ENCODE peak calls at places on chromosomes 1 and 21, in eight cellular contexts. One of them, this sample, is unnamed.
A peak's percentile ranks its signal among the peaks of the same experiment; 100 is the strongest.

GRCh38 chr1:8660455-8660854 is 157.0 kb downstream of the RERE start:
- DNase-seq in adipocyte: peak; percentile 83
- DNase-seq in pancreas: no peak
- DNase-seq in OCI-LY7: peak; percentile 29
- DNase-seq in AG10803: peak; percentile 94
- DNase-seq in astrocyte of the spinal cord: peak; percentile 84
- DNase-seq in neural progenitor cell: no peak
- DNase-seq in keratinocyte: peak; percentile 60
- DNase-seq in this sample: no peak

GRCh38 chr21:39633043-39633442 is 20.3 kb downstream of the B3GALT5 start:
- DNase-seq in adipocyte: peak; percentile 58
- DNase-seq in keratinocyte: no peak
- DNase-seq in OCI-LY7: no peak
- DNase-seq in AG10803: peak; percentile 47
- DNase-seq in astrocyte of the spinal cord: peak; percentile 81
- DNase-seq in pancreas: no peak
- DNase-seq in neural progenitor cell: no peak
- DNase-seq in this sample: no peak

GRCh38 chr1:197393105-197393504 is 125.1 kb downstream of the CRB1 start:
- DNase-seq in neural progenitor cell: no peak
- DNase-seq in keratinocyte: no peak
- DNase-seq in pancreas: no peak
- DNase-seq in AG10803: no peak
- DNase-seq in astrocyte of the spinal cord: no peak
- DNase-seq in OCI-LY7: no peak
- DNase-seq in adipocyte: peak; percentile 30
- DNase-seq in this sample: no peak

GRCh38 chr1:116374340-116375164 is 1.5 kb downstream of the ATP1A1 start:
- DNase-seq in OCI-LY7: peak; percentile 46
- DNase-seq in keratinocyte: no peak
- DNase-seq in neural progenitor cell: peak; percentile 60
- DNase-seq in astrocyte of the spinal cord: no peak
- DNase-seq in adipocyte: peak; percentile 40
- DNase-seq in AG10803: no peak
- DNase-seq in pancreas: no peak
- DNase-seq in this sample: peak; percentile 40

GRCh38 chr1:211830330-211831142 is at the start of gene LPGAT1:
- DNase-seq in adipocyte: peak; percentile 93
- DNase-seq in neural progenitor cell: peak; percentile 93
- DNase-seq in OCI-LY7: peak; percentile 81
- DNase-seq in keratinocyte: no peak
- DNase-seq in AG10803: peak; percentile 66
- DNase-seq in astrocyte of the spinal cord: peak; percentile 57
- DNase-seq in pancreas: peak; percentile 78
- DNase-seq in this sample: peak; percentile 83

GRCh38 chr1:25573591-25573930 is 30.2 kb downstream of the LDLRAP1 start:
- DNase-seq in AG10803: no peak
- DNase-seq in OCI-LY7: no peak
- DNase-seq in keratinocyte: no peak
- DNase-seq in astrocyte of the spinal cord: no peak
- DNase-seq in pancreas: no peak
- DNase-seq in neural progenitor cell: no peak
- DNase-seq in adipocyte: no peak
- DNase-seq in this sample: no peak

GRCh38 chr1:90162216-90162615 is 167.3 kb downstream of the ZNF326 start:
- DNase-seq in AG10803: no peak
- DNase-seq in OCI-LY7: no peak
- DNase-seq in adipocyte: no peak
- DNase-seq in neural progenitor cell: no peak
- DNase-seq in keratinocyte: peak; percentile 70
- DNase-seq in pancreas: no peak
- DNase-seq in astrocyte of the spinal cord: no peak
- DNase-seq in this sample: no peak

GRCh38 chr1:169733924-169734323 is at the start of gene SELE:
- DNase-seq in astrocyte of the spinal cord: no peak
- DNase-seq in pancreas: no peak
- DNase-seq in OCI-LY7: no peak
- DNase-seq in neural progenitor cell: no peak
- DNase-seq in adipocyte: no peak
- DNase-seq in AG10803: no peak
- DNase-seq in keratinocyte: no peak
- DNase-seq in this sample: no peak

GRCh38 chr21:42456457-42456856 is 39.6 kb downstream of the RSPH1 start:
- DNase-seq in astrocyte of the spinal cord: peak; percentile 24
- DNase-seq in AG10803: no peak
- DNase-seq in adipocyte: no peak
- DNase-seq in neural progenitor cell: no peak
- DNase-seq in pancreas: no peak
- DNase-seq in OCI-LY7: no peak
- DNase-seq in keratinocyte: no peak
- DNase-seq in this sample: peak; percentile 46

GRCh38 chr21:26961704-26962103 is 5.2 kb downstream of the ADAMTS5 start:
- DNase-seq in astrocyte of the spinal cord: no peak
- DNase-seq in adipocyte: no peak
- DNase-seq in neural progenitor cell: peak; percentile 32
- DNase-seq in AG10803: peak; percentile 38
- DNase-seq in pancreas: no peak
- DNase-seq in OCI-LY7: no peak
- DNase-seq in keratinocyte: no peak
- DNase-seq in this sample: no peak

GRCh38 chr1:3017440-3018050 is 3.7 kb upstream of the ACTRT2 start:
- DNase-seq in AG10803: no peak
- DNase-seq in OCI-LY7: no peak
- DNase-seq in pancreas: peak; percentile 42
- DNase-seq in keratinocyte: no peak
- DNase-seq in astrocyte of the spinal cord: no peak
- DNase-seq in neural progenitor cell: no peak
- DNase-seq in adipocyte: no peak
- DNase-seq in this sample: no peak

GRCh38 chr1:49364676-49365075 is 588.0 kb upstream of the BEND5 start:
- DNase-seq in neural progenitor cell: no peak
- DNase-seq in AG10803: no peak
- DNase-seq in astrocyte of the spinal cord: peak; percentile 29
- DNase-seq in keratinocyte: peak; percentile 1
- DNase-seq in adipocyte: no peak
- DNase-seq in pancreas: no peak
- DNase-seq in OCI-LY7: no peak
- DNase-seq in this sample: no peak

GRCh38 chr1:107689157-107689556 is 275.8 kb downstream of the VAV3 start:
- DNase-seq in pancreas: no peak
- DNase-seq in AG10803: no peak
- DNase-seq in astrocyte of the spinal cord: no peak
- DNase-seq in adipocyte: peak; percentile 82
- DNase-seq in OCI-LY7: no peak
- DNase-seq in keratinocyte: no peak
- DNase-seq in neural progenitor cell: no peak
- DNase-seq in this sample: no peak

GRCh38 chr1:179744401-179745130 is 1.5 kb downstream of the FAM163A start:
- DNase-seq in adipocyte: no peak
- DNase-seq in OCI-LY7: no peak
- DNase-seq in astrocyte of the spinal cord: no peak
- DNase-seq in AG10803: no peak
- DNase-seq in pancreas: no peak
- DNase-seq in keratinocyte: no peak
- DNase-seq in neural progenitor cell: peak; percentile 3
- DNase-seq in this sample: no peak

GRCh38 chr1:110165761-110166231 is 15.5 kb downstream of the SLC6A17 start:
- DNase-seq in keratinocyte: no peak
- DNase-seq in OCI-LY7: no peak
- DNase-seq in neural progenitor cell: no peak
- DNase-seq in AG10803: no peak
- DNase-seq in astrocyte of the spinal cord: no peak
- DNase-seq in pancreas: no peak
- DNase-seq in adipocyte: no peak
- DNase-seq in this sample: no peak

GRCh38 chr21:29193907-29194306 is 63.5 kb downstream of the MAP3K7CL start:
- DNase-seq in neural progenitor cell: no peak
- DNase-seq in pancreas: no peak
- DNase-seq in keratinocyte: no peak
- DNase-seq in AG10803: no peak
- DNase-seq in OCI-LY7: no peak
- DNase-seq in adipocyte: no peak
- DNase-seq in astrocyte of the spinal cord: no peak
- DNase-seq in this sample: no peak

GRCh38 chr1:22930235-22930912 is 42.3 kb downstream of the LACTBL1 start:
- DNase-seq in adipocyte: peak; percentile 73
- DNase-seq in AG10803: peak; percentile 17
- DNase-seq in astrocyte of the spinal cord: peak; percentile 24
- DNase-seq in keratinocyte: no peak
- DNase-seq in neural progenitor cell: peak; percentile 91
- DNase-seq in OCI-LY7: peak; percentile 51
- DNase-seq in pancreas: no peak
- DNase-seq in this sample: peak; percentile 40

GRCh38 chr1:19209990-19210771 is at the start of gene UBR4:
- DNase-seq in keratinocyte: peak; percentile 84
- DNase-seq in AG10803: peak; percentile 90
- DNase-seq in pancreas: peak; percentile 94
- DNase-seq in adipocyte: peak; percentile 98
- DNase-seq in neural progenitor cell: peak; percentile 99
- DNase-seq in OCI-LY7: peak; percentile 97
- DNase-seq in astrocyte of the spinal cord: peak; percentile 94
- DNase-seq in this sample: peak; percentile 98

GRCh38 chr21:42474043-42474831 is 21.8 kb downstream of the RSPH1 start:
- DNase-seq in keratinocyte: peak; percentile 48
- DNase-seq in astrocyte of the spinal cord: no peak
- DNase-seq in neural progenitor cell: no peak
- DNase-seq in OCI-LY7: no peak
- DNase-seq in pancreas: peak; percentile 74
- DNase-seq in AG10803: no peak
- DNase-seq in adipocyte: no peak
- DNase-seq in this sample: peak; percentile 72

GRCh38 chr1:237470712-237471310 is 419.9 kb downstream of the ZP4 start:
- DNase-seq in keratinocyte: no peak
- DNase-seq in pancreas: peak; percentile 84
- DNase-seq in AG10803: no peak
- DNase-seq in astrocyte of the spinal cord: no peak
- DNase-seq in OCI-LY7: no peak
- DNase-seq in neural progenitor cell: peak; percentile 24
- DNase-seq in adipocyte: no peak
- DNase-seq in this sample: no peak

GRCh38 chr1:64986903-64987871 is 20.8 kb upstream of the JAK1 start:
- DNase-seq in neural progenitor cell: no peak
- DNase-seq in astrocyte of the spinal cord: no peak
- DNase-seq in OCI-LY7: peak; percentile 12
- DNase-seq in keratinocyte: no peak
- DNase-seq in AG10803: no peak
- DNase-seq in pancreas: no peak
- DNase-seq in adipocyte: peak; percentile 23
- DNase-seq in this sample: peak; percentile 81

GRCh38 chr1:204431310-204432184 is 19.9 kb upstream of the PPP1R15B start:
- DNase-seq in keratinocyte: peak; percentile 78
- DNase-seq in AG10803: peak; percentile 91
- DNase-seq in neural progenitor cell: peak; percentile 84
- DNase-seq in pancreas: peak; percentile 64
- DNase-seq in adipocyte: peak; percentile 92
- DNase-seq in astrocyte of the spinal cord: peak; percentile 76
- DNase-seq in OCI-LY7: peak; percentile 82
- DNase-seq in this sample: peak; percentile 91

GRCh38 chr21:34367320-34367935 is 3.6 kb downstream of the KCNE2 start:
- DNase-seq in pancreas: no peak
- DNase-seq in neural progenitor cell: peak; percentile 70
- DNase-seq in OCI-LY7: peak; percentile 63
- DNase-seq in astrocyte of the spinal cord: peak; percentile 77
- DNase-seq in adipocyte: peak; percentile 99
- DNase-seq in keratinocyte: peak; percentile 38
- DNase-seq in AG10803: peak; percentile 79
- DNase-seq in this sample: peak; percentile 68

GRCh38 chr1:66927528-66927927 is 2.7 kb downstream of the MIER1 start:
- DNase-seq in OCI-LY7: no peak
- DNase-seq in astrocyte of the spinal cord: no peak
- DNase-seq in adipocyte: no peak
- DNase-seq in keratinocyte: no peak
- DNase-seq in AG10803: no peak
- DNase-seq in neural progenitor cell: no peak
- DNase-seq in pancreas: no peak
- DNase-seq in this sample: no peak

GRCh38 chr1:144551107-144551542 is 41.6 kb upstream of the PPIAL4F start:
- DNase-seq in pancreas: no peak
- DNase-seq in AG10803: no peak
- DNase-seq in neural progenitor cell: no peak
- DNase-seq in astrocyte of the spinal cord: no peak
- DNase-seq in adipocyte: no peak
- DNase-seq in keratinocyte: no peak
- DNase-seq in OCI-LY7: no peak
- DNase-seq in this sample: no peak

GRCh38 chr1:144551543-144552424 is 40.9 kb upstream of the PPIAL4F start:
- DNase-seq in keratinocyte: peak; percentile 84
- DNase-seq in astrocyte of the spinal cord: peak; percentile 88
- DNase-seq in neural progenitor cell: peak; percentile 91
- DNase-seq in OCI-LY7: peak; percentile 88
- DNase-seq in AG10803: peak; percentile 83
- DNase-seq in adipocyte: peak; percentile 95
- DNase-seq in pancreas: peak; percentile 56
- DNase-seq in this sample: peak; percentile 97
- H3K4me3 ChIP-seq in keratinocyte: peak overlapping the region; percentile 31
- H3K4me3 ChIP-seq in astrocyte of the spinal cord: peak overlapping the region; percentile 35
- H3K4me3 ChIP-seq in neural progenitor cell: peak overlapping the region; percentile 47
- H3K4me3 ChIP-seq in OCI-LY7: peak overlapping the region; percentile 64
- H3K4me3 ChIP-seq in AG10803: peak overlapping the region; percentile 64
- H3K4me3 ChIP-seq in adipocyte: peak overlapping the region; percentile 78
- H3K4me3 ChIP-seq in pancreas: no peak overlapping the region
- H3K4me3 ChIP-seq in this sample: peak overlapping the region; percentile 57

GRCh38 chr1:226332947-226333346 is 24.0 kb upstream of the LIN9 start:
- DNase-seq in keratinocyte: no peak
- DNase-seq in AG10803: no peak
- DNase-seq in adipocyte: peak; percentile 32
- DNase-seq in OCI-LY7: peak; percentile 40
- DNase-seq in astrocyte of the spinal cord: no peak
- DNase-seq in pancreas: no peak
- DNase-seq in neural progenitor cell: no peak
- DNase-seq in this sample: no peak
- H3K4me3 ChIP-seq in keratinocyte: no peak overlapping the region
- H3K4me3 ChIP-seq in AG10803: no peak overlapping the region
- H3K4me3 ChIP-seq in adipocyte: peak overlapping the region; percentile 35
- H3K4me3 ChIP-seq in OCI-LY7: peak overlapping the region; percentile 55
- H3K4me3 ChIP-seq in astrocyte of the spinal cord: no peak overlapping the region
- H3K4me3 ChIP-seq in pancreas: no peak overlapping the region
- H3K4me3 ChIP-seq in neural progenitor cell: no peak overlapping the region
- H3K4me3 ChIP-seq in this sample: peak overlapping the region; percentile 34

DNA sequence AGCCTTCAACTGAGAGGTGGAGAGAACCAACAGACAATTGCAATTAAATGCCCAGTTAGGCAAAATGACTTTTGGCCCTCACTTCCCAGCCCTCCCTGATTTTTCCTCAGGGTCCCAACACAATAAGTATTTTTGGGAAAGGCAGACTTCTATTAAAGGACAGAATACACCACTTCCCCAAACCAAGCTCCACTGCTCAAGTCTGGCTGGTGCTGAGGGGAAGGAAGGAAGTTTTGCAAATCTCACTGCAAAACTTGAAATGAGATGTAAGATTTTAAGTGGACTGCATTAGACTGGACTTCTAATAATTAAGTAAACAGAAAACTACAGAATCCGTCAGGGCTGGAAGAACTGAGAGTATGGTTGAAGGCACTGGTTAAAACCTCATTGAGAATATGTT is 32.2 kb upstream of the CD1D start:
- DNase-seq in AG10803: no peak
- DNase-seq in OCI-LY7: no peak
- DNase-seq in astrocyte of the spinal cord: no peak
- DNase-seq in keratinocyte: no peak
- DNase-seq in pancreas: no peak
- DNase-seq in neural progenitor cell: no peak
- DNase-seq in adipocyte: no peak
- DNase-seq in this sample: no peak
- H3K4me3 ChIP-seq in AG10803: no peak overlapping the region
- H3K4me3 ChIP-seq in OCI-LY7: no peak overlapping the region
- H3K4me3 ChIP-seq in astrocyte of the spinal cord: no peak overlapping the region
- H3K4me3 ChIP-seq in keratinocyte: no peak overlapping the region
- H3K4me3 ChIP-seq in pancreas: no peak overlapping the region
- H3K4me3 ChIP-seq in neural progenitor cell: no peak overlapping the region
- H3K4me3 ChIP-seq in adipocyte: no peak overlapping the region
- H3K4me3 ChIP-seq in this sample: no peak overlapping the region

GRCh38 chr1:173295995-173296394 is 88.9 kb upstream of the TNFSF4 start:
- DNase-seq in neural progenitor cell: no peak
- DNase-seq in pancreas: no peak
- DNase-seq in AG10803: peak; percentile 49
- DNase-seq in adipocyte: peak; percentile 32
- DNase-seq in OCI-LY7: no peak
- DNase-seq in keratinocyte: no peak
- DNase-seq in astrocyte of the spinal cord: no peak
- DNase-seq in this sample: no peak
- H3K4me3 ChIP-seq in neural progenitor cell: no peak overlapping the region
- H3K4me3 ChIP-seq in pancreas: no peak overlapping the region
- H3K4me3 ChIP-seq in AG10803: no peak overlapping the region
- H3K4me3 ChIP-seq in adipocyte: no peak overlapping the region
- H3K4me3 ChIP-seq in OCI-LY7: no peak overlapping the region
- H3K4me3 ChIP-seq in keratinocyte: no peak overlapping the region
- H3K4me3 ChIP-seq in astrocyte of the spinal cord: no peak overlapping the region
- H3K4me3 ChIP-seq in this sample: no peak overlapping the region